ENCODE peak calls at places on chromosomes 2 and 18, in four cellular contexts. Z, Y, W and H are unnamed samples.

GRCh38 chr2:216733046-216733445 is 37.7 kb upstream of the IGFBP5 start:
- DNase-seq in Z (no peak), Y (no peak), W (no peak), H (no peak)

GRCh38 chr2:8515390-8515761 is 166.5 kb upstream of the ID2 start:
- DNase-seq in W (no peak), Y (peak), Z (no peak), H (no peak)

GRCh38 chr18:34806527-34806926 is 96.4 kb downstream of the DTNA start:
- DNase-seq in Y (no peak), W (no peak), Z (no peak), H (no peak)

GRCh38 chr2:37877457-37878315 is 47.4 kb upstream of the RMDN2 start:
- DNase-seq in Y (peak), W (no peak), Z (peak), H (no peak)

GRCh38 chr18:4352746-4353522 is 102.2 kb downstream of the DLGAP1 start:
- DNase-seq in Z (no peak), W (no peak), Y (no peak), H (no peak)

GRCh38 chr2:172248381-172249173 is 145.9 kb upstream of the DLX2 start:
- DNase-seq in W (no peak), Y (no peak), Z (peak), H (peak)

GRCh38 chr2:139162456-139162855 is 382.3 kb upstream of the NXPH2 start:
- DNase-seq in Y (no peak), W (no peak), Z (no peak), H (no peak)

GRCh38 chr2:23620841-23621341 is 235.9 kb downstream of the KLHL29 start:
- DNase-seq in Z (no peak), Y (no peak), W (no peak), H (no peak)

GRCh38 chr18:23067236-23067635 is 68.0 kb upstream of the CABLES1 start:
- DNase-seq in Y (no peak), W (no peak), Z (peak), H (no peak)

GRCh38 chr2:231687133-231687852 is 21.0 kb upstream of the PTMA start:
- DNase-seq in Z (no peak), Y (peak), W (peak), H (no peak)

GRCh38 chr2:236949089-236949935 is 136.4 kb upstream of the COPS8 start:
- DNase-seq in Y (no peak), W (no peak), Z (no peak), H (no peak)

GRCh38 chr2:34332813-34333212 is 733.7 kb upstream of the FAM98A start:
- DNase-seq in W (no peak), Z (no peak), Y (no peak), H (no peak)

GRCh38 chr2:46909771-46910419 is 5.7 kb downstream of the MCFD2 start:
- DNase-seq in Z (peak), Y (no peak), W (no peak), H (peak)

GRCh38 chr2:96202152-96202856 is 6.3 kb downstream of the STARD7 start:
- DNase-seq in Y (no peak), W (no peak), Z (peak), H (no peak)

GRCh38 chr2:128642316-128642715 is 323.6 kb upstream of the HS6ST1 start:
- DNase-seq in W (no peak), Y (no peak), Z (no peak), H (no peak)

GRCh38 chr2:138622606-138623005 is 121.0 kb downstream of the SPOPL start:
- DNase-seq in Z (no peak), Y (no peak), W (no peak), H (no peak)

GRCh38 chr18:61602836-61603235 is 269.6 kb downstream of the CDH20 start:
- DNase-seq in Y (no peak), Z (no peak), W (no peak), H (no peak)

GRCh38 chr18:74281639-74282358 is 10.0 kb downstream of the CYB5A start:
- DNase-seq in W (no peak), Y (no peak), Z (peak), H (no peak)

GRCh38 chr2:25270061-25270460 is 71.7 kb downstream of the DNMT3A start:
- DNase-seq in Z (peak), W (no peak), Y (no peak), H (no peak)

GRCh38 chr2:106113362-106113971 is 80.6 kb downstream of the UXS1 start:
- DNase-seq in Z (no peak), W (no peak), Y (no peak), H (no peak)
- H3K27ac ChIP-seq in Z (no peak), W (no peak), Y (no peak), H (peak)

GRCh38 chr2:26785431-26786206 is at the start of gene CENPA:
- DNase-seq in Y (peak), Z (peak), W (peak), H (peak)
- H3K27ac ChIP-seq in Y (peak), Z (peak), W (peak), H (peak)

DNA sequence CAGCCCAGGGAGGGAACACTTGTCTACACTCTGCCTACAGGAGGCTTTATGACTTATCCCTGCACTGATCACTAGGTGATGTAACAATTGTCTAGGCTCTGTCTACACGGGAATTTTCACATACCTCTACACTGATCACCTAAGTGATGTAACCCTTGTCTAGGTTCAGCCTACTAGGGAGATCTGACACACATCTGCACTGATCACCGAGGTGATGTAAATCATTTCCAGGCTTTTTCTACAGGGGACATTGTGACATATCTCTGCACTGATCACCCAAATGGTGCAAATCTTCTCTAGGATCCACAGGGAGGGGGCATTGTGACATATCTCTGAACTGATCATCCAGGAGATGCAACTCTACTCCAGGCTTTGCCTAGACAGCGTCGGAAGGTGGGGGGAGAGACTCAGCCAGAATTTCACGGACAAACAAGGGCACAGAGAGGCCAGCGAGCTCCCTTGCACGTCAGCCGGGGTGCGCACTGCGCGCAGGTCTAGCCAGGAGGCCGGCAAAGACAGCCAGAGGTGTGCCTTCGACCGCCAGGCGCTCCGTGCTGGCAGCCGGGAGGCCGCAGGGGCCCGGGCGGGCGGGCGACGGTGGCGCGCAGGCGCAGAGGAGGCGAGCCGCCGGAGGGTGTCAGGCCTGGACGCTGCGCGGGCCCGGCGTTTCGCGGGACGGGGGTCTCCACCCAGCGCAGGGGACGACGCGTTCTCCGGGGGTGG is 46.9 kb upstream of the USP14 start:
- DNase-seq in Y (peak), W (no peak), Z (peak), H (peak)
- H3K27ac ChIP-seq in Y (peak), W (peak), Z (no peak), H (peak)

DNA sequence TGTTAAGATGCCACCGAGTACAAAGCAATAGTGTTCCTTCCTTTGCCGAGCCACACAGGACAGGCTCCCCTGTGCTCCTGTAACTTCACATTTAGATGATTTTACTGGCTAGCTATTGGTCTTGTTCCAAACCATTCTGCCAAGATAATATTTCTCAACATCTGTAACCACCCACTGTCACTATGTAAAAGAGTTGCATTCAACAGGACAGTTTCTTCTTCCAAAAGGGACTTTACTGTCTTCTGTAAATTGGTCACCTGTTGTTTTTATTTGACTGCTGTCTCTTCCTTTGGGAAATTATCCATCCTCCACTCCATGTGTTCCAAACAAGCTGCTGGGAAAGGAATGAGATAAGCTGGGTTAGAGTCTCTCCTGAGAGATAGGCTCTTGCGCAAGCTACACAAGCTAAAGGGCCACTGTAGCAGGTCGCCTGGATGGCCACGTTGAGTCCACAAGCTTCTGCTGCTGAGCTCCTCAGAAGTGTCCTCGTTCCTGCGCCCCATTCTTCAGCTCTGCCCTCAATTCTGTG is 14.4 kb upstream of the BZW1 start:
- DNase-seq in W (no peak), Y (no peak), Z (no peak), H (no peak)
- H3K27ac ChIP-seq in W (no peak), Y (no peak), Z (no peak), H (no peak)

GRCh38 chr2:212928681-212929080 is 222.7 kb downstream of the IKZF2 start:
- DNase-seq in W (no peak), Z (no peak), Y (no peak), H (no peak)

GRCh38 chr2:212929116-212929515 is 222.3 kb downstream of the IKZF2 start:
- DNase-seq in Y (no peak), Z (peak), W (no peak), H (peak)

GRCh38 chr2:212929971-212930370 is 221.4 kb downstream of the IKZF2 start:
- DNase-seq in Y (no peak), Z (no peak), W (no peak), H (no peak)

GRCh38 chr2:212923393-212923792 is 228.0 kb downstream of the IKZF2 start:
- DNase-seq in Y (no peak), Z (peak), W (no peak), H (no peak)

DNA sequence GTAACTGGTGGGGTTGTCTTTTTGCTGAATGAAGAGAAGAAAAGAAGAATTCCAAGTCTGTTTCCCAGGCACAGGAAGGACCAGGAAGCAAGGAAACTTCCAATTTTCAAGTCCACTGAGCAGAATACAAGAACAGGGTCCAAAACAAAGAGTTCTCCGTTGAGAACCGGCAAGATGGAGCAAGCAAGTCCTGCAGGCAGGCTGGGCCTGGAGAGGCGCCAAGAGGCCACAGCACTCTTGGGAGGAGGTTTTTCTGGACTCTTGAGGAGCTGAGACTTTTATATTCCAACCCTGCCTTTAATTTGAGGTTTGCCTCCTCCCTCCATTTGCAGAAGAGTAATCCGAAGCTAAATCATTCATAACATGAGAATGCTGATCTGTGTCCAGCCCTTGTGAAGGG is 224.5 kb downstream of the IKZF2 start:
- DNase-seq in W (no peak), Y (no peak), Z (no peak), H (no peak)
- H3K27ac ChIP-seq in W (no peak), Y (no peak), Z (no peak), H (peak)

DNA sequence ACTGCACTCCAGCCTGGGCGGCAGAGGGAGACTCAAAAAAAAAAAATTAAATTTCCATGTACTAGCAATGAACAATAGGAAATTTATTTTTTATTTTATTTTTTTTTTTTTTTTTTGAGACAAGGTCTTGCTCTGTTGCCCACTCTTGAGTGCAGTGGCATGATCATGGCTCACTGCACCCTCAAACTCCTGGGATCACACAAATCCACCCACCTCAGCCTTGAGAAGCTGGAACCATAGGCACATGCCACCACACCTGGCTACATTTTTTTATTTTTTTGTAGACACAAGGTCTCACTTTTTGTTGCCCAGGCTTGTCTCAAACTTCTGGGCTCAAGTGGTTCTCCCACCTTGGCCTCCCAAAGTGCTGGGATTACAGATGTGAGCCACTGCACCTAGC is 16.9 kb downstream of the CNOT9 start:
- DNase-seq in Z (no peak), W (no peak), Y (no peak), H (no peak)
- H3K27ac ChIP-seq in Z (no peak), W (no peak), Y (no peak), H (no peak)

GRCh38 chr2:239601880-239602279 is 201.1 kb upstream of the HDAC4 start:
- DNase-seq in W (no peak), Y (no peak), Z (no peak), H (no peak)

GRCh38 chr2:239600194-239600593 is 199.4 kb upstream of the HDAC4 start:
- DNase-seq in Y (no peak), W (no peak), Z (no peak), H (no peak)

GRCh38 chr2:239601201-239601851 is 200.5 kb upstream of the HDAC4 start:
- DNase-seq in W (no peak), Z (no peak), Y (no peak), H (no peak)

GRCh38 chr2:239599299-239599698 is 198.5 kb upstream of the HDAC4 start:
- DNase-seq in Y (no peak), W (no peak), Z (no peak), H (no peak)

DNA sequence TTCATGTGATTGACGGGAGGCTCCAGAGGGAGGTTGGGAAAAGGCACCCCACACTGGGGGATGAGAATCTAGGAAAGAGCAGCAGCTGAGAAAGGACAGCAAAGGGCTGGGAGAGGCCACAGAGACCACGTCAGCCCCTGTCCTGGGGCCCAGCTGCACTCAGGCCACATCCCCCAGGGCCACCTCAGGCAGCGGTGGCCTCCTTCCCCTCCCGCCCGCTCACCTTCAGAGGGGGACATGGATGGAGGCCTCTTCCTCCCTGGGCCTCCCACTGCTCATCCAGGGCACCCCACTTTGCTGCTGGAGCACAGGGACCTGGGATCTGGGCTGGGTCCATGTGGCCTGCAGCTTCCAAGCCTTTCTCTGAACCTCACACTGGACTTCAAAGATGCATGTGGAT is 199.8 kb upstream of the HDAC4 start:
- DNase-seq in Z (no peak), Y (no peak), W (no peak), H (no peak)
- H3K27ac ChIP-seq in Z (no peak), Y (no peak), W (no peak), H (no peak)